ENCODE peak calls at places on chromosomes 13 and 19, in ten cellular contexts. H is activated T-cell treated with anti-CD3 and anti-CD28 coated beads for 1 hour; X is left colon; V is astrocyte of the spinal cord; A is hepatic stellate cell; I is memory B cell; S is LHCN-M2; N is CD4-positive, alpha-beta T cell; D is sciatic nerve; M is fibroblast of pulmonary artery. W is an unnamed sample.

GRCh38 chr13:21048901-21049655 is 12.3 kb downstream of the LATS2 start:
- DNase-seq in D (no peak), X (no peak), M (no peak), H (no peak), N (no peak), V (no peak), S (no peak), A (no peak), I (no peak), W (no peak)

GRCh38 chr19:49149652-49150105 is 5.5 kb downstream of the HRC start:
- DNase-seq in A (peak; percentile 87), H (no peak), D (peak; percentile 71), S (peak; percentile 90), V (peak; percentile 88), I (no peak), M (peak; percentile 91), N (no peak), X (peak; percentile 67), W (no peak)

GRCh38 chr13:42681394-42681793 is 100.0 kb upstream of the FAM216B start:
- DNase-seq in M (no peak), S (no peak), A (no peak), I (no peak), D (no peak), X (no peak), H (no peak), V (no peak), N (no peak), W (no peak)

GRCh38 chr13:99339736-99340392 is 32.7 kb upstream of the GPR183 start:
- DNase-seq in S (peak; percentile 73), V (peak; percentile 21), H (no peak), I (no peak), D (no peak), A (peak; percentile 28), X (no peak), N (peak; percentile 42), M (peak; percentile 58), W (no peak)

GRCh38 chr13:99226493-99226892 is 25.8 kb downstream of the UBAC2 start:
- DNase-seq in H (no peak), X (no peak), V (no peak), S (no peak), M (no peak), N (no peak), A (no peak), I (no peak), D (no peak), W (no peak)

GRCh38 chr19:18057557-18057956 is 29.2 kb downstream of the IL12RB1 start:
- DNase-seq in X (no peak), V (no peak), N (no peak), A (no peak), M (no peak), D (peak; percentile 75), H (no peak), S (no peak), I (no peak), W (no peak)

GRCh38 chr13:44347905-44348304 is 25.7 kb upstream of the SERP2 start:
- DNase-seq in X (no peak), D (no peak), N (no peak), A (no peak), H (no peak), V (no peak), M (no peak), I (no peak), S (no peak), W (no peak)

GRCh38 chr19:55228403-55229031 is at the start of gene TMEM86B:
- DNase-seq in M (no peak), V (no peak), D (no peak), H (no peak), I (no peak), S (no peak), N (no peak), X (no peak), A (no peak), W (no peak)

GRCh38 chr19:16462757-16463250 is 9.0 kb downstream of the EPS15L1 start:
- DNase-seq in H (no peak), D (no peak), I (no peak), V (no peak), N (no peak), A (no peak), M (no peak), S (peak; percentile 59), X (no peak), W (no peak)

GRCh38 chr19:3154957-3155736 is 19.3 kb downstream of the GNA15 start:
- DNase-seq in M (peak; percentile 100), H (peak; percentile 54), D (no peak), S (peak; percentile 99), X (peak; percentile 73), V (peak; percentile 96), I (peak; percentile 50), N (peak; percentile 77), A (peak; percentile 96), W (peak; percentile 91)

GRCh38 chr13:79648191-79648590 is 167.2 kb downstream of the NDFIP2 start:
- DNase-seq in V (no peak), A (no peak), H (no peak), I (no peak), D (no peak), S (no peak), X (no peak), M (no peak), N (no peak), W (no peak)

GRCh38 chr13:35693142-35693784 is 216.8 kb upstream of the MAB21L1 start:
- DNase-seq in N (no peak), V (no peak), S (no peak), A (no peak), X (no peak), H (no peak), D (no peak), I (no peak), M (no peak), W (no peak)

GRCh38 chr13:24328145-24328544 is 18.8 kb downstream of the C1QTNF9 start:
- DNase-seq in X (no peak), S (no peak), H (no peak), I (no peak), M (no peak), D (no peak), V (no peak), A (no peak), N (no peak), W (no peak)

GRCh38 chr19:12656899-12657571 is 9.5 kb downstream of the MAN2B1 start:
- DNase-seq in I (no peak), S (no peak), V (no peak), N (no peak), X (no peak), A (no peak), M (no peak), H (no peak), D (no peak), W (no peak)

GRCh38 chr19:40512473-40513344 is 45.9 kb downstream of the SPTBN4 start:
- DNase-seq in N (no peak), D (no peak), A (no peak), H (no peak), M (peak; percentile 9), S (no peak), X (no peak), I (no peak), V (peak; percentile 4), W (no peak)

GRCh38 chr19:38634757-38635482 is 12.5 kb upstream of the ACTN4 start:
- DNase-seq in N (peak; percentile 65), A (peak; percentile 79), M (peak; percentile 70), I (peak; percentile 80), H (peak; percentile 75), V (peak; percentile 56), D (peak; percentile 90), S (peak; percentile 65), X (no peak), W (peak; percentile 57)

GRCh38 chr13:101127741-101128353 is 288.5 kb downstream of the NALCN start:
- DNase-seq in V (peak; percentile 67), N (no peak), A (peak; percentile 44), D (no peak), H (no peak), S (peak; percentile 49), M (peak; percentile 67), X (no peak), I (no peak), W (no peak)

GRCh38 chr13:114115796-114116195 is 16.6 kb downstream of the RASA3 start:
- DNase-seq in H (no peak), D (peak; percentile 55), A (no peak), V (no peak), X (peak; percentile 21), N (no peak), I (no peak), S (no peak), M (no peak), W (no peak)

GRCh38 chr13:30159446-30159839 is 147.9 kb downstream of the KATNAL1 start:
- DNase-seq in A (peak; percentile 79), X (no peak), N (no peak), I (no peak), H (no peak), S (peak; percentile 81), D (no peak), V (peak; percentile 91), M (peak; percentile 51), W (no peak)

GRCh38 chr13:26497991-26498423 is 59.5 kb upstream of the WASF3 start:
- DNase-seq in A (peak; percentile 40), S (peak; percentile 48), I (no peak), D (no peak), H (no peak), X (no peak), M (peak; percentile 69), N (no peak), V (peak; percentile 83), W (no peak)

GRCh38 chr19:49763230-49763629 is at the start of gene TSKS:
- DNase-seq in X (no peak), I (no peak), M (no peak), H (no peak), S (no peak), N (no peak), V (no peak), A (no peak), D (no peak), W (no peak)

GRCh38 chr13:46720189-46720588 is 76.8 kb downstream of the ESD start:
- DNase-seq in I (no peak), V (no peak), A (no peak), S (no peak), M (no peak), D (no peak), N (no peak), X (no peak), H (no peak), W (no peak)

GRCh38 chr13:105918842-105919741 is 616.4 kb downstream of the EFNB2 start:
- DNase-seq in N (no peak), D (no peak), H (no peak), I (no peak), S (peak; percentile 69), X (peak; percentile 88), A (peak; percentile 22), M (peak; percentile 63), V (peak; percentile 62), W (no peak)

GRCh38 chr13:111329641-111330040 is 9.2 kb downstream of the TEX29 start:
- DNase-seq in X (no peak), N (no peak), H (no peak), I (no peak), A (no peak), V (no peak), S (no peak), D (no peak), M (no peak), W (no peak)

GRCh38 chr13:106349080-106349841 is 186.2 kb downstream of the EFNB2 start:
- DNase-seq in X (peak; percentile 49), D (no peak), M (no peak), V (peak; percentile 77), A (no peak), I (no peak), N (no peak), S (no peak), H (no peak), W (no peak)

GRCh38 chr19:15457701-15458484 is 6.5 kb downstream of the RASAL3 start:
- DNase-seq in H (no peak), I (no peak), V (no peak), S (no peak), X (no peak), M (no peak), A (no peak), N (no peak), D (no peak), W (no peak)

GRCh38 chr19:48784527-48784926 is 26.3 kb downstream of the BCAT2 start:
- DNase-seq in S (no peak), X (no peak), M (peak; percentile 37), V (no peak), A (no peak), I (no peak), N (no peak), D (no peak), H (no peak), W (no peak)

W was measured in stimulated activated naive B cell treated with anti-CD40 and anti-IgM and Interleukin-4, amounts not matched to agents 10 μg/mL and 1 μg/mL and 100 μg/mL, for 72 hours.